ENCODE peak calls at places on chromosomes 5 and 9, in four cellular contexts. I is lower leg skin, H is OCI-LY7, D is ascending aorta. S is an unnamed sample.

GRCh38 chr5:76689321-76690026 is 26.5 kb upstream of the F2R start:
- DNase-seq in I (no peak), H (no peak), D (no peak), S (peak)

GRCh38 chr9:90991953-90992352 is 190.3 kb downstream of the SYK start:
- DNase-seq in I (no peak), H (no peak), D (no peak), S (peak)

GRCh38 chr5:76679231-76679630 is 36.7 kb upstream of the F2R start:
- DNase-seq in I (peak), H (no peak), D (no peak), S (peak)

GRCh38 chr9:71928376-71928775 is 16.9 kb downstream of the C9orf85 start:
- DNase-seq in I (no peak), H (no peak), D (no peak), S (peak)

GRCh38 chr5:112757468-112758208 is 20.0 kb downstream of the APC start:
- DNase-seq in I (no peak), H (peak), D (no peak), S (peak)

GRCh38 chr9:136609838-136610311 is 52.8 kb upstream of the EGFL7 start:
- DNase-seq in I (no peak), H (no peak), D (no peak), S (no peak)

GRCh38 chr9:90868555-90868954 is 66.9 kb downstream of the SYK start:
- DNase-seq in I (no peak), H (no peak), D (no peak), S (no peak)

GRCh38 chr5:147578228-147579024 is 68.6 kb upstream of the DPYSL3 start:
- DNase-seq in I (no peak), H (peak), D (no peak), S (peak)

GRCh38 chr5:172452398-172453205 is 1.7 kb downstream of the SH3PXD2B start:
- DNase-seq in I (peak), H (no peak), D (no peak), S (peak)

GRCh38 chr9:83584995-83585394 is 37.9 kb upstream of the IDNK start:
- DNase-seq in I (no peak), H (no peak), D (no peak), S (no peak)

GRCh38 chr5:170137694-170138214 is 32.1 kb downstream of the FOXI1 start:
- DNase-seq in I (no peak), H (no peak), D (no peak), S (no peak)

GRCh38 chr5:39671421-39672110 is 246.8 kb upstream of the DAB2 start:
- DNase-seq in I (no peak), H (no peak), D (no peak), S (no peak)

GRCh38 chr5:175749591-175749990 is 91.7 kb downstream of the HRH2 start:
- DNase-seq in I (no peak), H (no peak), D (no peak), S (no peak)

GRCh38 chr5:132905938-132906337 is 32.5 kb downstream of the LEAP2 start:
- DNase-seq in I (no peak), H (peak), D (no peak), S (peak)
- TF ChIP-seq CTCF in I (no peak), H (peak), D (no peak), S (no peak)

GRCh38 chr5:59037453-59038168 is 454.7 kb downstream of the RAB3C start:
- DNase-seq in I (no peak), H (no peak), D (no peak), S (peak)
- H3K4me3 ChIP-seq in I (no peak), H (no peak), D (peak), S (peak)

GRCh38 chr5:151745071-151745705 is 13.2 kb downstream of the ATOX1 start:
- DNase-seq in I (peak), H (no peak), D (peak), S (peak)
- TF ChIP-seq CTCF in I (no peak), H (no peak), D (no peak), S (no peak)

DNA sequence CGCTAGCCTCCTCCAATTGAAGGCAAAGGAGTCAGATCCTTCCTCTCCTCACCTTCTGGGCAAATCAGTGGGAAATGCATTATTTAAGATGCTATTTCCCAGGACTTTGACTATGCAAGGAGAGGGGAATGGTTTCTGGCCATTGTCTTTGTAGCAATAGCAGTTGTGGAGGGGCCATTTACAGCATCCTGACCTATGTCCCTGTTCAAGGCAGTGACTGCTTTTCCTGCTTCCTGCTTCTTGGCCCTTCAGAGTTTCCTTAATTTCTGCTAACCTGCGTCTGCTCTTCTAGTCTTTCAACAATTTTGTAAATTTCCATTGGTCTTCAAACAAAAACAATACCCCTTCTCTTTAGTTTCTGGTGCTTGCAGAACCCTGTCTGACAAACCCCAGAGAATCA is 72.8 kb upstream of the PPARGC1B start:
- DNase-seq in I (no peak), H (no peak), D (no peak), S (no peak)
- H3K4me3 ChIP-seq in I (no peak), H (no peak), D (no peak), S (no peak)